ENCODE peak calls at places on chromosome 19, in five cellular contexts. H, T, Y, S and U are unnamed samples.

GRCh38 chr19:674282-675151 is 1.7 kb upstream of the FSTL3 start:
- DNase-seq in H (no peak), T (no peak), Y (no peak), S (no peak), U (no peak)

GRCh38 chr19:49119411-49120324 is at the start of gene PPFIA3:
- DNase-seq in H (no peak), T (no peak), Y (no peak), S (peak), U (no peak)

GRCh38 chr19:45819769-45820168 is 4.7 kb upstream of the RSPH6A start:
- DNase-seq in H (no peak), T (no peak), Y (no peak), S (no peak), U (no peak)

GRCh38 chr19:1684573-1684912 is 32.1 kb upstream of the TCF3 start:
- DNase-seq in H (no peak), T (no peak), Y (no peak), S (no peak), U (no peak)

GRCh38 chr19:41531438-41532311 is 44.3 kb upstream of the CEACAM21 start:
- DNase-seq in H (no peak), T (peak), Y (peak), S (peak), U (no peak)

GRCh38 chr19:634975-635652 is 1.8 kb upstream of the POLRMT start:
- DNase-seq in H (no peak), T (no peak), Y (no peak), S (no peak), U (no peak)

GRCh38 chr19:35907377-35907745 is 734 bp downstream of the TYROBP start:
- DNase-seq in H (no peak), T (no peak), Y (no peak), S (no peak), U (no peak)

GRCh38 chr19:46515879-46516350 is 20.2 kb upstream of the PNMA8B start:
- DNase-seq in H (no peak), T (peak), Y (no peak), S (peak), U (no peak)

GRCh38 chr19:18311495-18311894 is 11.4 kb downstream of the LSM4 start:
- DNase-seq in H (no peak), T (no peak), Y (no peak), S (no peak), U (no peak)

GRCh38 chr19:29577662-29577963 is 28.5 kb upstream of the POP4 start:
- DNase-seq in H (no peak), T (no peak), Y (no peak), S (no peak), U (no peak)

GRCh38 chr19:2250765-2251576 is 1.8 kb downstream of the AMH start:
- DNase-seq in H (no peak), T (no peak), Y (no peak), S (no peak), U (no peak)

GRCh38 chr19:47658431-47659383 is 49.8 kb downstream of the BICRA start:
- DNase-seq in H (no peak), T (no peak), Y (no peak), S (no peak), U (no peak)

GRCh38 chr19:31499826-31500539 is 150.7 kb upstream of the TSHZ3 start:
- DNase-seq in H (no peak), T (no peak), Y (no peak), S (no peak), U (no peak)

GRCh38 chr19:45528149-45528743 is 21.0 kb downstream of the VASP start:
- DNase-seq in H (no peak), T (no peak), Y (no peak), S (no peak), U (no peak)

GRCh38 chr19:6717441-6717971 is 2.9 kb downstream of the C3 start:
- DNase-seq in H (no peak), T (no peak), Y (no peak), S (no peak), U (no peak)

GRCh38 chr19:18029617-18030338 is 21.8 kb downstream of the ARRDC2 start:
- DNase-seq in H (no peak), T (no peak), Y (no peak), S (peak), U (no peak)